ENCODE peak calls at places on chromosomes 2 and 18, in eight cellular contexts. O is B cell, A is testis, P is heart right ventricle, X is BE2C, C is AG09319, G is choroid plexus epithelial cell, L is spleen. S is an unnamed sample.

GRCh38 chr2:46689993-46690392 is 210.6 kb downstream of the TMEM247 start:
- DNase-seq in C (peak), O (no peak), G (peak), A (no peak), P (no peak), X (no peak), L (no peak), S (no peak)

GRCh38 chr2:73933194-73933593 is 6.5 kb downstream of the DGUOK start:
- DNase-seq in X (no peak), O (no peak), C (no peak), L (no peak), P (no peak), A (no peak), G (no peak), S (no peak)

GRCh38 chr2:43149482-43150107 is 76.8 kb downstream of the ZFP36L2 start:
- DNase-seq in A (no peak), P (no peak), C (no peak), O (no peak), X (no peak), L (peak), G (no peak), S (no peak)

GRCh38 chr2:211354481-211354880 is 798.1 kb downstream of the CPS1 start:
- DNase-seq in L (no peak), X (no peak), G (no peak), O (no peak), C (no peak), A (no peak), P (no peak), S (no peak)

GRCh38 chr18:33210575-33211189 is 229.8 kb downstream of the CCDC178 start:
- DNase-seq in O (no peak), G (peak), L (no peak), P (no peak), C (no peak), A (no peak), X (peak), S (no peak)

GRCh38 chr2:28300489-28300888 is 92.2 kb upstream of the FOSL2 start:
- DNase-seq in O (no peak), P (no peak), X (no peak), C (peak), L (no peak), G (peak), A (no peak), S (no peak)

GRCh38 chr2:70901235-70902066 is 34.2 kb upstream of the ATP6V1B1 start:
- DNase-seq in A (no peak), O (no peak), C (no peak), G (peak), P (peak), X (peak), L (peak), S (peak)

GRCh38 chr2:33083671-33084387 is 137.1 kb downstream of the LTBP1 start:
- DNase-seq in L (no peak), P (no peak), G (no peak), A (no peak), C (no peak), O (no peak), X (no peak), S (no peak)

GRCh38 chr2:234488913-234489451 is 7.9 kb downstream of the ARL4C start:
- DNase-seq in C (no peak), G (no peak), L (peak), O (no peak), A (no peak), P (no peak), X (no peak), S (peak)

GRCh38 chr2:172247203-172247602 is 144.5 kb upstream of the DLX2 start:
- DNase-seq in L (no peak), A (no peak), P (no peak), X (no peak), G (no peak), O (no peak), C (no peak), S (no peak)

GRCh38 chr2:143171817-143172216 is 42.6 kb downstream of the ARHGAP15 start:
- DNase-seq in G (peak), X (no peak), O (no peak), L (no peak), A (no peak), C (no peak), P (no peak), S (no peak)

GRCh38 chr2:126172785-126173184 is 483.2 kb upstream of the GYPC start:
- DNase-seq in L (no peak), P (no peak), C (no peak), A (no peak), O (no peak), X (no peak), G (no peak), S (no peak)

GRCh38 chr2:115208493-115209164 is 766.2 kb downstream of the DPP10 start:
- DNase-seq in P (no peak), O (no peak), C (no peak), L (no peak), G (no peak), X (no peak), A (no peak), S (no peak)

GRCh38 chr2:227117027-227117426 is 47.0 kb downstream of the COL4A4 start:
- DNase-seq in A (no peak), O (no peak), C (no peak), P (no peak), X (no peak), G (no peak), L (no peak), S (no peak)

GRCh38 chr2:190344275-190344827 is 962 bp downstream of the INPP1 start:
- DNase-seq in L (no peak), G (peak), X (no peak), C (no peak), P (no peak), A (peak), O (no peak), S (peak)

GRCh38 chr2:181626671-181627070 is 30.2 kb downstream of the CERKL start:
- DNase-seq in A (no peak), C (no peak), L (no peak), X (no peak), O (no peak), P (no peak), G (peak), S (no peak)

GRCh38 chr2:218849721-218850120 is 9.9 kb upstream of the WNT6 start:
- DNase-seq in L (no peak), A (no peak), O (no peak), X (no peak), C (no peak), G (no peak), P (no peak), S (no peak)

GRCh38 chr2:218853766-218854165 is 5.8 kb upstream of the WNT6 start:
- DNase-seq in G (peak), X (peak), C (no peak), L (peak), O (no peak), A (peak), P (no peak), S (no peak)

GRCh38 chr2:218851286-218851685 is 8.3 kb upstream of the WNT6 start:
- DNase-seq in P (no peak), O (no peak), C (no peak), L (peak), A (no peak), G (no peak), X (no peak), S (no peak)

GRCh38 chr2:218852911-218853667 is 6.5 kb upstream of the WNT6 start:
- DNase-seq in A (peak), G (peak), P (no peak), X (peak), C (peak), O (peak), L (peak), S (peak)

DNA sequence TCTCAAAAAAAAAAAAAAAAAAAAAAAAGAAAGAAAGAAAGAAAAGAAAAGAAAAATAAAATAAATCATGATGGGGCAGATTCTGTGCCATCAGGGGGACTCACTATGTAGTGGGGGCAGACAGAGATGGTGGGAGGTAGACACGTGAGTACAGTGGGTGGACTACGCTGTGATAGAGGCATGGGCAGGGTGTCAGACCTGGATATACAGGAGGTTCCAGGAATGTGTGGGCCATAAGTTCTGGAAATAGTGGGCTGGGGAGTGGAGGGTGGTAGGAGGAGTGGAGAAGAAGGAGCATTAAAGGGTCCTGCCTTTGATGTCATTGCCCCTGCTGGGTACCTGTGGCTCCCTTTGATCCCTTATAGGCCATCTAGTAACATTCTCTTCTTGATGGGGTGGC is 8.8 kb upstream of the WNT6 start:
- DNase-seq in A (peak), P (no peak), L (peak), X (no peak), C (no peak), G (no peak), O (no peak), S (no peak)
- TF ChIP-seq CTCF in A (no peak), P (no peak), L (no peak), X (no peak), C (no peak), G (no peak), O (no peak), S (no peak)

DNA sequence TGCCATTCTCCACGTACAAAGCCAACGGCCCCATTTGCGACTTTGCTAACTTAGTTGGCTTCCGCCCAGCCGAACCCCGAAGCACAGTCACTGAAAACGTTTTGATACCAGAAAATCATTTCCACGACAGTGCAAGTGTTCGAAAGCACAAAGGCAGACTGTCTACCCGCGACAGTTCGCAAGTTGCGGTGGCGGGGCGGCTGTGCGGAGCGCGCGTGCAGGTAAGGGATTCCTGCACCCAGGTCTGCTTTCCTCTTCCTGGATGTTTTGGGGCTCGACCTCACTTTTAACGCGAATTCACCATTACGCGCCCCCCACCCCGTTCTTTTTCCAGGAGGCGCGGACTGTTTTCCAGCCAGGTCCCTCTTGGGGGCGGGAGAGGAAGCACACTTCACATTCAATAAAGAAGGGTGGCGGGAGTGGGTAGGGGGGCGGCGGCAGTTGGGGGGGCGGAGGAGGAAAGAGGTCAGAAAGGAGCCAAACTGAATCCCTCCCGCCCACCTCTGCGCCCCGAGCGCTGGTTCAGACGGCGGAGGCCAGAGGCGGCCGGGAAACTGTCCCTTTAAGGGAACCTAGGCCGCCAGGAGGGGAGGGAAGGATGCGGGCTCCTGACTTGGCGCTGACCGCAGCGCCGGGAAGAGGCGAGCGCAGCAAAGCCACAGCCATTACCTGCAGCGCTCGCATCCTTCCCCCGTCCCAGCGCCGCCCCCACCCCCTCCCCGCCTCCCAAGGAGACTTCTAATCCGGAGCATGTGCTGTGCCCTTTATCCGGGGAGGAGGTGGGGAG is 107.5 kb upstream of the KCTD1 start:
- DNase-seq in C (no peak), L (no peak), G (peak), X (peak), P (peak), O (no peak), A (peak), S (no peak)
- TF ChIP-seq CTCF in C (no peak), L (no peak), G (peak), X (peak), P (peak), O (no peak), A (peak), S (no peak)

DNA sequence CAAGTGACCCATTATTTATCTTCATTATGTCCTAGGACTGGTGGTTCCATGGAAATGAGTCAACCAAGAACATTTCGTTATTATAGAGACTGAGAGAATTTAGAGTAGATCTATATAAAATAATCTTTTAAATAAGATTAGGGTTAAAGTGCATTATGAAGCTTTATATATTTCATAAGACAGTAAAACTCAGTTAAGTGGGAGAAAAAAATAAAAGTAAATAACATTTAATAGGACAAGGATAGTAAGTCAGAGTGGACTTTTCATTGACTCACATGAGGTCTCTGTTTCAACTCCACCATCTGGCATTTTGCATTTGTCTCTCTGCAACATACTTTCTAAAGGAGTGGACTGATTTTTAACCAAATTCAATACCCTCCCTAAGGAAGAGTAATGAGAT is 125.3 kb upstream of the CCDC68 start:
- DNase-seq in L (no peak), A (no peak), O (no peak), X (no peak), P (no peak), G (no peak), C (no peak), S (no peak)
- TF ChIP-seq CTCF in L (no peak), A (no peak), O (no peak), X (no peak), P (no peak), G (no peak), C (no peak), S (no peak)

DNA sequence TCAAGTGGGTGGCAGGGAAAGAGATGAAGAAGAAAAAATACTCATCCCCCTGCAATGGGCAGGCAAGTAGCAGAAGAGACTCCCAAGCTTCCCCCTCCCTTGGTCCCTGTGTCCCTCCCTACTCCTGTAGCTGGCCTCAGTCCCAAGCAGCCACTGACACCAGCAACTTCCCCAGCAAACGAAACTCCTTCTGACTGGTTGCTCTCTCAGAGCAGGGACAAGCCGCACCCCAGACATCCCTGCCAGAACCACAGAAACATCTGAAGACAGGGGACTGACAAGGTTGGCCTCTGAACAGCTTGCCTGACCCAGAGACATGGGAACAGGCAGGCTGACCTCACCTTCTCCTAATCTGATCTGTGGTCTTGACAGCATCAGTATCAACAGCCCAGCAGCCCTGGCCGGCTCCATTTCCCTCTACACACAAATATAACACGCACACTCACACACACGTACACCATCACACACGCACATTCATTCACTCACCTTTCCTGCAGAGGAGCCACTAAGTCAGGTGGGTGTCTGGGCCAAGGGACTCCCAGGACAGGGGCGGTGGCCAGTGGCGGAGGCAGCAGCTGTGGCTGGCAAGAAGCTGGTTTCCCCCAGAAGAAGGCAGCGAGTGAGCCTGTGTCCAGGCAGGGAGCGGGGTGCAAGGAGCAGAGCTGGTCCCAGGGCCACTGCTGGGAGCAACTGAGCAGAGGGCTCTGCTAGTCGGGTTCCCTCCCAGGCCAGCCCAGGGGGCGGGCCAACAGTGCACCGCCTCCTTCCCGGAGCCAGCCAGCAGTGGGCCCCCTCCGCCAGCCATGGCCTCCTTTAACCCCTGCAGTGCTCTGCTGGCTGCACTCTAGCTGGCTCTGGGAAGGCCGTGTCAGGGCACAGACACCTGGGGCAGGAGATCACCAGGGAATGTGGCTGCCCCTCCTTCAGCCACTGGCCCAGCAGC is 59.1 kb downstream of the TNS1 start:
- DNase-seq in O (no peak), A (peak), P (peak), L (peak), G (peak), C (no peak), X (peak), S (no peak)
- TF ChIP-seq CTCF in O (no peak), A (no peak), P (peak), L (no peak), G (peak), C (peak), X (peak), S (no peak)

GRCh38 chr18:54222922-54223567 is 1.4 kb downstream of the MBD2 start:
- DNase-seq in X (no peak), G (no peak), A (no peak), O (peak), C (no peak), P (no peak), L (no peak), S (no peak)
- TF ChIP-seq CTCF in X (no peak), G (peak), A (peak), O (peak), C (no peak), P (no peak), L (no peak), S (peak)

GRCh38 chr2:20241973-20242726 is 17.2 kb upstream of the SDC1 start:
- DNase-seq in L (no peak), G (no peak), P (no peak), C (no peak), X (no peak), O (no peak), A (no peak), S (peak)

GRCh38 chr2:20247084-20247483 is 22.2 kb upstream of the SDC1 start:
- DNase-seq in X (no peak), A (no peak), G (no peak), C (no peak), O (no peak), L (no peak), P (no peak), S (no peak)

DNA sequence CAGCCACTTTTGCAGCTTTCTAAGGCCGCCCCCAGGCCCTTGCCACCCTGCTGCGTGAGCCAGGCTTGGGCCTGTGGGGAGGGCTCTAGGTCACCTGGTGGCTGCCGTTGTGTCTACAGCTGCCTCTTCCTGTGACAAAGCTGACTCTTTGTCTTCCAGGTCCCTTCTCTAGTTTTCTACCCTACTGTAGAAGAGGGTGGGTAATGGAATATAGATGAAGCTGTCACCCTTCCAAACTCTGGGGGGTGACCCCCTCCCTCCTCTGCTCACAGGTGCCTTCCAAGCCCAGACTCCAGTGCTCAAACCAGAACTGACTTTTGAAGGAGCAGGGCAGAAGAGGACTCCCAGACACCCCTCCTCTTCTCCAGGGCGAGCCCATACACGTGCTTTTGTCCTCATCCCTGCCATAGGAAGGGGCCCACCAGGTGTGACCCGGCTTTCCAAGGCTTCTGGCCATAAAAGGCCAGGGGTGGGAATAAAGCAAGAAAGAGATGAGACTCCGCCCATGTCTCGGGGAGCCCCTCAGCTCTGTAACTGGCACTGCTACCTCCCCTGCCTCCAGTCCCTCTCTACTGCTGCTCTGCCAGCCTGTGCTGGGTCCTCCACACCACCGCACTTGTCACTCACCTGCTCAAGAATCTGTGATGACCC is 17.9 kb upstream of the SDC1 start:
- DNase-seq in L (no peak), O (no peak), A (no peak), X (peak), P (no peak), G (no peak), C (no peak), S (no peak)
- TF ChIP-seq CTCF in L (no peak), O (no peak), A (no peak), X (peak), P (no peak), G (no peak), C (no peak), S (no peak)

GRCh38 chr2:100542418-100542817 is 20.4 kb upstream of the PDCL3 start:
- DNase-seq in A (no peak), G (no peak), C (no peak), P (no peak), X (no peak), O (no peak), L (no peak), S (no peak)

GRCh38 chr2:100541404-100541803 is 21.4 kb upstream of the PDCL3 start:
- DNase-seq in P (no peak), C (no peak), X (no peak), L (no peak), G (no peak), A (no peak), O (no peak), S (no peak)

GRCh38 chr2:100548771-100549170 is 14.0 kb upstream of the PDCL3 start:
- DNase-seq in L (no peak), C (no peak), G (no peak), P (no peak), A (no peak), O (no peak), X (no peak), S (no peak)

GRCh38 chr2:100539221-100539620 is 23.6 kb upstream of the PDCL3 start:
- DNase-seq in G (no peak), X (no peak), C (no peak), O (no peak), P (no peak), L (no peak), A (no peak), S (no peak)

DNA sequence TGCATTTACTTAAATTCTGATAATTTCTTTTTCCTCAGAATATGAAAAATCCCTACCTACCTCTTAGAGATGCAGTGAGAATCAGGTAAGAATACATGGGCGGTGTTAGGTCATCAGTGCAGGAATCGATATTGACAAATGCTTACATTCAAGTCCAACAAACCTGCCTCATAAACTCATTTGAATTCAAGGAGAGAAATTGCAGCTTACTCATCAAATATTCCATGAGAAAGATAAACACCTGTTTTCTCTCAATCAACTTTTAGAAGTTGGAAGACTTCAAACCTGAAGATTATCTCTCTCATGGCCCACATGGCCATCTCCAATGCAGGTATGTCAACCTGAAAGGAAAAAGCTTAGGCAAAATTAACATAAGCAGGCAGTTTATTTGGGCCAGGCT is 17.6 kb upstream of the PDCL3 start:
- DNase-seq in P (no peak), G (no peak), X (no peak), L (no peak), A (no peak), O (no peak), C (no peak), S (no peak)
- TF ChIP-seq CTCF in P (no peak), G (no peak), X (no peak), L (no peak), A (no peak), O (no peak), C (no peak), S (no peak)

GRCh38 chr2:168775837-168776236 is 26.6 kb upstream of the NOSTRIN start:
- DNase-seq in C (no peak), G (no peak), A (no peak), X (no peak), L (no peak), O (no peak), P (no peak), S (no peak)
- TF ChIP-seq CTCF in C (no peak), G (no peak), A (no peak), X (no peak), L (no peak), O (no peak), P (no peak), S (no peak)

S was measured in GM10248.